ENCODE peak calls at places on chromosomes 11 and 22, in eight cellular contexts. T, N, D, M, C, J, G and I are unnamed samples.

GRCh38 chr11:62552465-62552782 is 5.8 kb upstream of the AHNAK start:
- DNase-seq in T (no peak), N (no peak), D (no peak), M (peak), C (no peak), J (no peak), G (no peak), I (no peak)

GRCh38 chr11:724063-724732 is 18.2 kb downstream of the EPS8L2 start:
- DNase-seq in T (no peak), N (no peak), D (no peak), M (no peak), C (no peak), J (no peak), G (no peak), I (no peak)

GRCh38 chr11:94283678-94284077 is 20.7 kb upstream of the IZUMO1R start:
- DNase-seq in T (no peak), N (no peak), D (no peak), M (no peak), C (no peak), J (no peak), G (no peak), I (no peak)

GRCh38 chr22:19942071-19942885 is 660 bp upstream of the TXNRD2 start:
- DNase-seq in T (peak), N (no peak), D (no peak), M (peak), C (no peak), J (no peak), G (peak), I (no peak)

GRCh38 chr11:33732176-33732575 is 4.0 kb downstream of the CD59 start:
- DNase-seq in T (no peak), N (no peak), D (no peak), M (no peak), C (no peak), J (no peak), G (no peak), I (no peak)

GRCh38 chr11:126487711-126488110 is 132.2 kb downstream of the ST3GAL4 start:
- DNase-seq in T (no peak), N (no peak), D (no peak), M (no peak), C (no peak), J (no peak), G (no peak), I (no peak)

GRCh38 chr11:114762437-114762836 is 84.1 kb downstream of the NXPE2 start:
- DNase-seq in T (peak), N (no peak), D (peak), M (peak), C (peak), J (peak), G (peak), I (peak)

GRCh38 chr11:112797653-112798293 is 163.4 kb upstream of the NCAM1 start:
- DNase-seq in T (peak), N (no peak), D (no peak), M (no peak), C (no peak), J (no peak), G (peak), I (no peak)

GRCh38 chr11:569273-569885 is 6.9 kb upstream of the PHRF1 start:
- DNase-seq in T (no peak), N (no peak), D (no peak), M (no peak), C (no peak), J (no peak), G (no peak), I (no peak)

GRCh38 chr11:73916435-73916834 is 34.4 kb upstream of the DNAJB13 start:
- DNase-seq in T (no peak), N (no peak), D (no peak), M (peak), C (no peak), J (no peak), G (peak), I (peak)

GRCh38 chr11:9498457-9499078 is 37.8 kb downstream of the ZNF143 start:
- DNase-seq in T (no peak), N (no peak), D (no peak), M (no peak), C (no peak), J (no peak), G (no peak), I (no peak)

GRCh38 chr22:48896766-48897637 is 930.7 kb downstream of the BRD1 start:
- DNase-seq in T (no peak), N (peak), D (no peak), M (no peak), C (no peak), J (no peak), G (no peak), I (no peak)

GRCh38 chr11:20060180-20060579 is 100.1 kb downstream of the DBX1 start:
- DNase-seq in T (no peak), N (no peak), D (no peak), M (no peak), C (no peak), J (no peak), G (no peak), I (no peak)

GRCh38 chr11:121652982-121653381 is 200.2 kb upstream of the SORL1-AS1 start:
- DNase-seq in T (no peak), N (no peak), D (peak), M (no peak), C (no peak), J (no peak), G (peak), I (no peak)

GRCh38 chr22:48256776-48257689 is 1494.6 kb downstream of the TBC1D22A start:
- DNase-seq in T (no peak), N (no peak), D (no peak), M (no peak), C (no peak), J (no peak), G (no peak), I (no peak)

GRCh38 chr22:25882366-25882765 is 140.4 kb downstream of the MYO18B start:
- DNase-seq in T (no peak), N (no peak), D (no peak), M (no peak), C (no peak), J (no peak), G (no peak), I (no peak)

GRCh38 chr11:7571640-7572000 is 57.8 kb downstream of the PPFIBP2 start:
- DNase-seq in T (peak), N (no peak), D (peak), M (peak), C (peak), J (no peak), G (peak), I (peak)

GRCh38 chr11:60504219-60504618 is 11.0 kb upstream of the MS4A13 start:
- DNase-seq in T (no peak), N (no peak), D (no peak), M (no peak), C (peak), J (no peak), G (no peak), I (no peak)

GRCh38 chr11:47186937-47187681 is 875 bp upstream of the PACSIN3 start:
- DNase-seq in T (peak), N (no peak), D (peak), M (peak), C (peak), J (no peak), G (peak), I (peak)

GRCh38 chr11:57336111-57336666 is 497 bp upstream of the SSRP1 start:
- DNase-seq in T (no peak), N (no peak), D (no peak), M (no peak), C (no peak), J (no peak), G (no peak), I (no peak)

GRCh38 chr22:29816539-29816938 is 21.5 kb downstream of the ASCC2 start:
- DNase-seq in T (no peak), N (no peak), D (no peak), M (no peak), C (no peak), J (no peak), G (no peak), I (no peak)

GRCh38 chr22:50562523-50563409 is at the start of gene SYCE3:
- DNase-seq in T (peak), N (peak), D (peak), M (peak), C (peak), J (peak), G (peak), I (peak)

GRCh38 chr22:27905638-27906037 is 13.4 kb downstream of the PITPNB start:
- DNase-seq in T (no peak), N (no peak), D (no peak), M (no peak), C (no peak), J (no peak), G (no peak), I (no peak)

GRCh38 chr11:78197816-78198215 is 9.1 kb downstream of the USP35 start:
- DNase-seq in T (no peak), N (no peak), D (no peak), M (no peak), C (no peak), J (no peak), G (no peak), I (no peak)

GRCh38 chr11:77402218-77402556 is 71.7 kb downstream of the PAK1 start:
- DNase-seq in T (no peak), N (no peak), D (no peak), M (no peak), C (no peak), J (no peak), G (no peak), I (no peak)

GRCh38 chr22:35337932-35338331 is 38.2 kb downstream of the TOM1 start:
- DNase-seq in T (no peak), N (no peak), D (no peak), M (no peak), C (no peak), J (no peak), G (no peak), I (no peak)

GRCh38 chr11:128726464-128727139 is 32.7 kb downstream of the FLI1 start:
- DNase-seq in T (no peak), N (no peak), D (no peak), M (no peak), C (peak), J (no peak), G (no peak), I (no peak)

GRCh38 chr22:20243176-20243544 is 25.0 kb downstream of the RTN4R start:
- DNase-seq in T (no peak), N (no peak), D (no peak), M (no peak), C (no peak), J (no peak), G (no peak), I (no peak)

GRCh38 chr11:90204832-90205646 is 17.8 kb downstream of the CHORDC1 start:
- DNase-seq in T (peak), N (no peak), D (peak), M (peak), C (no peak), J (no peak), G (peak), I (peak)

GRCh38 chr11:119484741-119485605 is 62.0 kb upstream of the THY1 start:
- DNase-seq in T (no peak), N (peak), D (no peak), M (no peak), C (no peak), J (no peak), G (no peak), I (no peak)
- TF ChIP-seq CTCF in T (peak), N (no peak), D (peak), M (peak), C (no peak), J (no peak), G (peak), I (no peak)

GRCh38 chr11:125062931-125063428 is at the start of gene SLC37A2:
- DNase-seq in T (peak), N (peak), D (peak), M (peak), C (peak), J (no peak), G (peak), I (peak)
- TF ChIP-seq CTCF in T (no peak), N (peak), D (peak), M (peak), C (peak), J (peak), G (peak), I (peak)

DNA sequence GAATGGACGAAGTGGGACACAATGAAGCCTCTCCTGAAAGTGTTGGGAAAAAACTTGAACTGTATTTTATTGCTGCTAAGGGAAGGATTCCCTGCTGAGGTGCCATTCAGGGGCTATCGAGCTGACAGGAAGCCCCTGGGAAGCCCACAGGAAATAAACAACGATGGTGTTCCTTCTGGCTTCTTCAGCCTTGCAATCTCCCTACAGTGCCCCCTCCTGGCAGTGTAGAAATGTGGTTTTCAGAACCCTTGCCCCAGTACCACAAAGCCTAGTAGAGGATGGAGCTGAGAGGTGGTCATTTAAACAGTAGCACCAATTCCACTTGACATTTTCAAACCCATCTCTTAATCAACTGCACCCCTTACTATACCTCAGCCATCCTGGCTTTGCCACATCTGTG is 676.7 kb upstream of the ARHGAP42 start:
- DNase-seq in T (no peak), N (no peak), D (no peak), M (no peak), C (no peak), J (no peak), G (no peak), I (no peak)
- TF ChIP-seq CTCF in T (peak), N (no peak), D (no peak), M (no peak), C (no peak), J (no peak), G (no peak), I (no peak)

GRCh38 chr11:65883058-65883761 is 3.6 kb downstream of the CTSW start:
- DNase-seq in T (no peak), N (no peak), D (no peak), M (no peak), C (peak), J (no peak), G (no peak), I (no peak)
- TF ChIP-seq CTCF in T (no peak), N (no peak), D (no peak), M (no peak), C (no peak), J (no peak), G (no peak), I (no peak)

GRCh38 chr22:38098410-38099249 is 11.9 kb downstream of the BAIAP2L2 start:
- DNase-seq in T (peak), N (peak), D (no peak), M (peak), C (no peak), J (no peak), G (no peak), I (no peak)

GRCh38 chr22:38097058-38097457 is 13.1 kb upstream of the SLC16A8 start:
- DNase-seq in T (no peak), N (peak), D (no peak), M (no peak), C (no peak), J (no peak), G (no peak), I (no peak)

GRCh38 chr22:38103641-38104040 is 6.8 kb downstream of the BAIAP2L2 start:
- DNase-seq in T (no peak), N (no peak), D (no peak), M (no peak), C (no peak), J (no peak), G (no peak), I (no peak)

DNA sequence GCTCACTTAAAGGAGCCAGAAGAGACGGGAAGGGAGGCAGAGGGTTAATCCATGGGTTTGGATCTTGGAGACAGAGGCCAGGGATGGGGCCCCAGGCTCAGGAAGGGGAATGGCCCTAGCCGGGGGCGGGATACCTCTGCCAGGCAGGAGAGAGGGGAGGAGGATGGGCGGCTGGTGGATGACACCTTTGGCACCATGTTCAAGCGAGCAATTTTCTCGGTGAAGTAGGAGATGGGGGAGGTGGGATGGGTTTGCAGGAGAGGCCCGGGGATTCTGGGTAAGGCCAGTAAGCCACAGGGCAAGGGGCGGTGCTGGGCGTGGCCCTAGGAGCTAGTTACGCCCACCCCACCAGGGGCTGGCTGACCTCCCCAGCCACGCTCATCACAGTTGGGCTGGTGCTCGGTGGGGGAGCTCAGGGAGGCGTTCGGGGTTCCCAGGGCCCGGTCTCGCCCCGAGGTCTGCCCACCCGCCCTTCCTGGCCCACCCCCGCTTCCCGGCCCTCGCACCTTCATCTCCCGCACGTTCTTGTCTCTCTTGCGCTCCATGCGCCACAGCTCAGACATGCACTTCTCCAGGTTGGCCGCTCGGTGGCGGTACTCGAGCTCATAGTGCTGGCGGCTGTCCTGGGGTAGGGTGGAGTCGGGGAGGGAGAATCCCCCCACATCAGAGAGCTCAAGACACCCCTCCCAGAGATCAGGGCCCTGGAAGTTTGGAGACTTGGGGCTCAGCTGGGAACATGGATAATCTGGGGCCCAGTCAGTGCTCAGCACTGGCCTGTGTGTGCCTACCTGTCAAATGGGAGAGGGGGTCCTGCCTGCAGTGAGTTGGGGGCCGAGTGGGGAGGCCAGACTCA is 12.7 kb downstream of the BAIAP2L2 start:
- DNase-seq in T (no peak), N (peak), D (peak), M (peak), C (no peak), J (no peak), G (no peak), I (no peak)
- TF ChIP-seq CTCF in T (peak), N (no peak), D (peak), M (peak), C (no peak), J (peak), G (peak), I (no peak)

GRCh38 chr11:69823641-69824285 is 4.5 kb upstream of the FGF3 start:
- DNase-seq in T (no peak), N (no peak), D (peak), M (no peak), C (no peak), J (no peak), G (no peak), I (no peak)
- TF ChIP-seq CTCF in T (no peak), N (no peak), D (no peak), M (no peak), C (no peak), J (no peak), G (no peak), I (no peak)